ENCODE peak calls at places on chromosomes 7 and 10, in seven cellular contexts. E, H, J, P, L, I and Z are unnamed samples.

GRCh38 chr10:51117794-51118193 is 43.5 kb downstream of the PRKG1 start:
- DNase-seq in E (no peak), H (no peak), J (no peak), P (no peak), L (no peak), I (no peak), Z (no peak)

GRCh38 chr10:101028446-101029244 is 2.3 kb downstream of the PDZD7 start:
- DNase-seq in E (no peak), H (peak; percentile 70), J (no peak), P (no peak), L (no peak), I (no peak), Z (no peak)

GRCh38 chr10:85621562-85621961 is 745.0 kb downstream of the GRID1 start:
- DNase-seq in E (no peak), H (no peak), J (no peak), P (no peak), L (no peak), I (peak; percentile 13), Z (peak; percentile 47)

GRCh38 chr10:69065406-69066361 is 22.2 kb upstream of the SRGN start:
- DNase-seq in E (peak; percentile 9), H (no peak), J (no peak), P (no peak), L (peak; percentile 66), I (peak; percentile 14), Z (no peak)

GRCh38 chr10:27819781-27820531 is 74.3 kb upstream of the MKX start:
- DNase-seq in E (no peak), H (peak; percentile 44), J (no peak), P (peak; percentile 42), L (peak; percentile 86), I (peak; percentile 46), Z (peak; percentile 71)

GRCh38 chr10:24483701-24484100 is 240.0 kb downstream of the ARHGAP21 start:
- DNase-seq in E (peak; percentile 15), H (peak; percentile 86), J (peak; percentile 13), P (peak; percentile 49), L (peak; percentile 87), I (peak; percentile 59), Z (peak; percentile 85)

GRCh38 chr7:42745357-42746022 is 166.4 kb downstream of the C7orf25 start:
- DNase-seq in E (no peak), H (peak; percentile 17), J (no peak), P (no peak), L (no peak), I (peak; percentile 41), Z (peak; percentile 24)

GRCh38 chr7:117085275-117085674 is 132.0 kb downstream of the ST7 start:
- DNase-seq in E (no peak), H (no peak), J (no peak), P (no peak), L (no peak), I (no peak), Z (no peak)

GRCh38 chr10:1173091-1173490 is 116.9 kb downstream of the WDR37 start:
- DNase-seq in E (no peak), H (no peak), J (no peak), P (no peak), L (no peak), I (no peak), Z (no peak)

GRCh38 chr7:101232141-101232821 is 5.3 kb downstream of the CLDN15 start:
- DNase-seq in E (no peak), H (no peak), J (no peak), P (peak; percentile 82), L (no peak), I (peak; percentile 79), Z (peak; percentile 64)

GRCh38 chr7:102317231-102318059 is 30.8 kb downstream of the SH2B2 start:
- DNase-seq in E (no peak), H (no peak), J (no peak), P (no peak), L (no peak), I (no peak), Z (no peak)

GRCh38 chr7:36291387-36292316 is 98.0 kb upstream of the ANLN start:
- DNase-seq in E (peak; percentile 92), H (peak; percentile 89), J (peak; percentile 54), P (peak; percentile 88), L (peak; percentile 88), I (peak; percentile 93), Z (peak; percentile 84)

GRCh38 chr10:101777085-101777856 is 1.4 kb upstream of the FGF8 start:
- DNase-seq in E (no peak), H (no peak), J (no peak), P (no peak), L (no peak), I (no peak), Z (no peak)

GRCh38 chr7:17991866-17992648 is 35.6 kb downstream of the PRPS1L1 start:
- DNase-seq in E (no peak), H (no peak), J (no peak), P (no peak), L (no peak), I (peak; percentile 19), Z (no peak)

GRCh38 chr7:149818536-149818840 is 19.7 kb upstream of the ZNF862 start:
- DNase-seq in E (no peak), H (no peak), J (no peak), P (peak; percentile 11), L (no peak), I (no peak), Z (no peak)

GRCh38 chr10:46992794-46993552 is 81.7 kb downstream of the PTPN20 start:
- DNase-seq in E (peak; percentile 9), H (peak; percentile 32), J (no peak), P (no peak), L (peak; percentile 50), I (peak; percentile 14), Z (no peak)

GRCh38 chr7:4790078-4790465 is 14.6 kb downstream of the AP5Z1 start:
- DNase-seq in E (no peak), H (no peak), J (no peak), P (no peak), L (no peak), I (no peak), Z (no peak)

GRCh38 chr10:45439365-45439764 is 65.3 kb downstream of the ALOX5 start:
- DNase-seq in E (no peak), H (no peak), J (no peak), P (no peak), L (no peak), I (no peak), Z (peak; percentile 6)

GRCh38 chr7:143485500-143485899 is 7.8 kb downstream of the TAS2R41 start:
- DNase-seq in E (no peak), H (no peak), J (no peak), P (no peak), L (no peak), I (no peak), Z (no peak)